ENCODE peak calls at places on chromosomes 11 and 22, in five cellular contexts. C is mesendoderm, I is mesenchymal stem cell, V is neuronal stem cell, S is IMR-90. M is an unnamed sample.

GRCh38 chr11:112024178-112024777 is 930 bp upstream of the DLAT start:
- DNase-seq in C (peak), I (no peak), V (peak), S (no peak), M (no peak)

GRCh38 chr11:122559734-122560382 is 95.7 kb upstream of the UBASH3B start:
- DNase-seq in C (peak), I (no peak), V (no peak), S (peak), M (no peak)

GRCh38 chr11:37504925-37505324 is 906.9 kb upstream of the RAG2 start:
- DNase-seq in C (peak), I (peak), V (no peak), S (peak), M (peak)

GRCh38 chr22:19179472-19180048 is 1.0 kb upstream of the SLC25A1 start:
- DNase-seq in C (peak), I (peak), V (peak), S (peak), M (peak)

GRCh38 chr11:19970944-19971343 is 189.3 kb downstream of the DBX1 start:
- DNase-seq in C (no peak), I (no peak), V (no peak), S (no peak), M (peak)

GRCh38 chr11:43830928-43831440 is 49.6 kb upstream of the ALKBH3 start:
- DNase-seq in C (peak), I (peak), V (peak), S (peak), M (peak)

GRCh38 chr22:49188591-49188990 is 639.1 kb downstream of the BRD1 start:
- DNase-seq in C (no peak), I (no peak), V (no peak), S (no peak), M (no peak)

GRCh38 chr11:3147257-3147619 is 17.9 kb downstream of the OSBPL5 start:
- DNase-seq in C (no peak), I (no peak), V (no peak), S (no peak), M (no peak)

GRCh38 chr11:133956650-133957633 is at the start of gene IGSF9B:
- DNase-seq in C (peak), I (peak), V (peak), S (peak), M (peak)

GRCh38 chr22:36397081-36397766 is 9.5 kb upstream of the MYH9 start:
- DNase-seq in C (peak), I (peak), V (no peak), S (peak), M (peak)

GRCh38 chr22:36395922-36396321 is 8.2 kb upstream of the MYH9 start:
- DNase-seq in C (no peak), I (peak), V (no peak), S (peak), M (peak)

GRCh38 chr22:36398602-36399472 is 11.1 kb upstream of the MYH9 start:
- DNase-seq in C (no peak), I (peak), V (no peak), S (peak), M (peak)

GRCh38 chr22:36397767-36398093 is 10.0 kb upstream of the MYH9 start:
- DNase-seq in C (no peak), I (no peak), V (no peak), S (no peak), M (no peak)

GRCh38 chr22:36395061-36395849 is 7.5 kb upstream of the MYH9 start:
- DNase-seq in C (no peak), I (no peak), V (no peak), S (no peak), M (peak)
- H2AK5ac ChIP-seq in C (no peak), I (peak), V (no peak), S (peak), M (no peak)

GRCh38 chr11:1544536-1544935 is 27.5 kb downstream of the DUSP8 start:
- DNase-seq in C (no peak), I (no peak), V (no peak), S (no peak), M (no peak)

GRCh38 chr11:1543606-1544263 is 28.3 kb downstream of the DUSP8 start:
- DNase-seq in C (no peak), I (no peak), V (no peak), S (no peak), M (no peak)

GRCh38 chr11:1546536-1547466 is 25.3 kb downstream of the DUSP8 start:
- DNase-seq in C (peak), I (peak), V (peak), S (peak), M (no peak)

GRCh38 chr11:1546077-1546535 is 26.0 kb downstream of the DUSP8 start:
- DNase-seq in C (no peak), I (no peak), V (no peak), S (no peak), M (no peak)

GRCh38 chr11:1545432-1545831 is 26.6 kb downstream of the DUSP8 start:
- DNase-seq in C (no peak), I (no peak), V (no peak), S (no peak), M (no peak)
- H2AK5ac ChIP-seq in C (no peak), I (no peak), V (peak), S (no peak), M (no peak)

GRCh38 chr22:39254789-39255298 is 10.1 kb upstream of the PDGFB start:
- DNase-seq in C (no peak), I (peak), V (no peak), S (peak), M (peak)

GRCh38 chr22:39255449-39256185 is 10.8 kb upstream of the PDGFB start:
- DNase-seq in C (no peak), I (no peak), V (no peak), S (no peak), M (peak)

GRCh38 chr22:39256979-39257378 is 12.2 kb upstream of the PDGFB start:
- DNase-seq in C (no peak), I (no peak), V (no peak), S (no peak), M (no peak)

GRCh38 chr22:39257522-39258475 is 13.0 kb upstream of the PDGFB start:
- DNase-seq in C (no peak), I (no peak), V (no peak), S (no peak), M (no peak)

DNA sequence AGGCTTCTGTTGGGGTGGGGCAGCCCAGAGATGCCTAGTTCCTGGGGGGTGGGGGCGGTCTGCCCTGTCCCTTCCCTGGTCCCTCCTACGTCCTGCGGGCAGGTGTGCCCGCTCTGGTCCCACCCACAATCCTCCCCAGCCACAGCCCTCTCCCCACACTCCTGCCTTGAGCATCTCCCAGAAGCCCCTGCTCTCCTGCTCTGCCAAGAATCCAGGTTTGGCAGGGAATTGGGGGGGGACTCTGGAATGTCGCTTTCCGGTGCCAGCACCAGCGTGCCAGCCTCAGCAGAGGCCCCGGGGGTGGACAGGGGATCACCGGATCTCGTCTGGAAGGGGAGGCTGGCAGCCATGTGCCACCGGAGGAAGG is 11.4 kb upstream of the PDGFB start:
- DNase-seq in C (no peak), I (no peak), V (no peak), S (no peak), M (no peak)
- H2AK5ac ChIP-seq in C (no peak), I (peak), V (peak), S (peak), M (peak)

GRCh38 chr11:22510010-22510409 is 115.6 kb downstream of the FANCF start:
- DNase-seq in C (no peak), I (no peak), V (no peak), S (no peak), M (no peak)
- H2AK5ac ChIP-seq in C (no peak), I (no peak), V (no peak), S (no peak), M (no peak)

DNA sequence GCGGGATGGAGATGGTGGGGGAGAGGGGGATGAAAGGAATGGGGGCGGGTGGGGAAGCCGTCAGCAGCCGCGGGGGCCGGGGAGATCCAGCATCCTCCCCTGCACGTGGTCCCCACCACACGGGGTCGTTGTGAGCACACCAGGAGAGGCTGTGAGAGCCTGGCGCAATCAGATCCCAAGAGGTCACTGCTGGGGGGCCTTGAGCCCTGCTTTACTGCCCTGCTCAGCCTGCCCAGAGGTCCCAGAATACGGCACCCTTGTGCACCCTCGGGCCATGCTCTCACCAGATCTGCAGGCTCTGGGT is 7.4 kb downstream of the CABP7 start:
- DNase-seq in C (peak), I (peak), V (no peak), S (peak), M (peak)
- H2AK5ac ChIP-seq in C (no peak), I (no peak), V (peak), S (no peak), M (no peak)

DNA sequence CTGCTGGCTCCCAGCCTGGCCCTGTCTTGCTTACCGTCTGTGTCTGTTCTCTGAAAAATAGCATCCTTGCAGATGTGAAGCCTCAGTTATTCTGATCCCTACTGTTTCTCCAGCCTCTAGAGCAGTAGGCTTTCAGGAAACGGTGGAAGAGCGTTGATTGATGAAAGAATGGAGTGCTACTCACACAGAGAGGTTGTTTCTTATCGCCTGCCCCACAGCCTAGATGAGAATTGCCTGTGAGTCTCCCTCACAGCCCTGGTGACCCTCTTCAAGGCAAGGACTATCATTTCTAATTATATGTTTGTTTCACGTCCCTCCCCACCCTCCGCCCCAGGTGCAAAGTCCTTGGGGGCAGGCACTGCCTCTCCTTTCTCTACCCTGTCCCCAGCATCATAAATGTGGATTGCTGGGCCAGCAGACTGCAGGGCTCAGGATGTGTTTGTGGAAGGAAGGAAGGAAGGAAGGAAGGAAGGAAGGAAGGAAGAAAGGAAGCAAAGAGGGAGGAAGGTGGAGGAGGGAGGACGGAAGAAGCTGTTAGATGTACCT is 575.3 kb upstream of the B3GAT1 start:
- DNase-seq in C (no peak), I (no peak), V (no peak), S (no peak), M (no peak)
- H2AK5ac ChIP-seq in C (no peak), I (no peak), V (no peak), S (no peak), M (no peak)

GRCh38 chr22:39232246-39232645 is 12.5 kb downstream of the PDGFB start:
- DNase-seq in C (no peak), I (no peak), V (no peak), S (no peak), M (peak)
- H2AK5ac ChIP-seq in C (no peak), I (no peak), V (no peak), S (no peak), M (no peak)

GRCh38 chr11:94325681-94326080 is 21.3 kb downstream of the IZUMO1R start:
- DNase-seq in C (peak), I (no peak), V (peak), S (peak), M (peak)

GRCh38 chr11:94326947-94327346 is 22.6 kb downstream of the IZUMO1R start:
- DNase-seq in C (no peak), I (no peak), V (no peak), S (no peak), M (no peak)

GRCh38 chr11:94329501-94329900 is 25.1 kb downstream of the IZUMO1R start:
- DNase-seq in C (no peak), I (no peak), V (no peak), S (no peak), M (no peak)

GRCh38 chr11:94330789-94331188 is 26.4 kb downstream of the IZUMO1R start:
- DNase-seq in C (no peak), I (no peak), V (no peak), S (no peak), M (no peak)

DNA sequence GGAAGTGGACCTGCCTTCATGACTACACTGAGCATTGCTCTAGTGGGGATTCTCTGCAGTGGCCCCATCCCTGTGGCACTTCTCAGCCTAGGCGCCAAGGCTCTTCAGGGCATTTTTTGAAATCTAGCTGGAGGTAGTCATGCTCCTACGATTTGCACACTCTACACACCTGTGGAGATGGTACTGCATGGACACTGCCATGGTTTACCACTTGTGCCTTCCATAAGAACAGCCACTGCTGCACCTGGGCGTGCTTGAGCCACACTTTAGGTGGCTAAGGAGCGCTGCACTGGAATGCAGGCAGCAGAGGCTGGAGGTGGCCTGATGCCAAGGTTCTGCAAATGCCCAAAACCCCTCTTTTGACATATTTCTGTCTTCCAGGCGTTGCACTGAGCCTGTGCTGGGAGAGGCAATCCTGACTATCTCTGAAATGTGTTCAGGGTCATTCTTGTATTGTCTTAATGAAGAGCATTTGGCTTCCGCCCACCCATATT is 24.3 kb downstream of the IZUMO1R start:
- DNase-seq in C (no peak), I (no peak), V (no peak), S (no peak), M (no peak)
- H2AK5ac ChIP-seq in C (no peak), I (no peak), V (no peak), S (no peak), M (no peak)

GRCh38 chr11:124543554-124543953 is at the start of gene OR8B12:
- DNase-seq in C (no peak), I (no peak), V (no peak), S (no peak), M (no peak)

GRCh38 chr11:124538019-124538418 is 5.4 kb downstream of the OR8B12 start:
- DNase-seq in C (peak), I (peak), V (no peak), S (peak), M (no peak)

GRCh38 chr11:124541204-124541603 is 2.2 kb downstream of the OR8B12 start:
- DNase-seq in C (no peak), I (no peak), V (no peak), S (no peak), M (no peak)

DNA sequence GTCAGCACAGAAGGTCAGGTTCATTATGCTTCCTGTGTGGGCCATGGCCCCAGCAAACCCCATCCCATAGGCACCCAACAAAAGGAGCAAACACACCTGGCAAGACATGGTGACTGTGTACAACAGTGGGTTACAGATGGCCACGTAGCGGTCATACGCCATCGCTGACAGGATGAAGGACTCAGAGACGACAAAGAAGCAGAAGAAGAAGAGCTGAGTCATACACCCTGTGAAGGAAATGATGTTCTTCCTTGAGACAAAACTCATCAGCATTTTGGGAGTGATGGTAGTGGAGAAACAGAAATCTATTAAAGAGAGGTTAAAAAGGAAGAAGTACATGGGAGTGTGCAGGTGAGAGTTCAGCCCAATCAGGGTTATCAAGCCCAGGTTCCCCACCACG is 309 bp downstream of the OR8B12 start:
- DNase-seq in C (no peak), I (no peak), V (no peak), S (no peak), M (no peak)
- H2AK5ac ChIP-seq in C (no peak), I (no peak), V (no peak), S (no peak), M (no peak)

GRCh38 chr11:26914968-26915367 is 78.9 kb upstream of the FIBIN start:
- DNase-seq in C (peak), I (no peak), V (no peak), S (no peak), M (no peak)
- H2AK5ac ChIP-seq in C (no peak), I (no peak), V (no peak), S (no peak), M (no peak)